ENCODE peak calls at places on chromosome 2, in seven cellular contexts. O, W, X, V, E, G and Y are unnamed samples.
A peak's percentile ranks its signal among the peaks of the same experiment; 100 is the strongest.

GRCh38 chr2:96409543-96410184 is 74.1 kb downstream of the NCAPH start:
- DNase-seq in G (no peak), E (no peak), W (no peak), O (no peak), V (no peak), X (peak; percentile 74), Y (no peak)

GRCh38 chr2:239329284-239329971 is 71.4 kb downstream of the HDAC4 start:
- DNase-seq in G (no peak), O (no peak), W (no peak), E (no peak), V (no peak), X (no peak), Y (no peak)

GRCh38 chr2:100571668-100572067 is 8.9 kb downstream of the PDCL3 start:
- DNase-seq in O (no peak), G (no peak), W (no peak), V (no peak), X (no peak), E (no peak), Y (no peak)

GRCh38 chr2:189236066-189236465 is 56.5 kb upstream of the COL5A2 start:
- DNase-seq in X (no peak), G (no peak), O (no peak), E (no peak), V (no peak), W (peak; percentile 54), Y (no peak)

GRCh38 chr2:29723255-29724001 is 198.0 kb downstream of the ALK start:
- DNase-seq in G (no peak), X (no peak), E (no peak), O (no peak), V (no peak), W (peak; percentile 89), Y (no peak)

GRCh38 chr2:46967990-46968647 is 52.5 kb upstream of the MCFD2 start:
- DNase-seq in O (peak; percentile 82), G (no peak), V (no peak), X (peak; percentile 80), W (peak; percentile 87), E (no peak), Y (peak; percentile 91)

GRCh38 chr2:98833172-98833916 is 102.4 kb upstream of the MGAT4A start:
- DNase-seq in O (no peak), X (no peak), V (no peak), W (peak; percentile 22), E (no peak), G (no peak), Y (peak; percentile 76)

GRCh38 chr2:172168917-172169346 is 66.2 kb upstream of the DLX2 start:
- DNase-seq in O (no peak), V (no peak), X (no peak), G (no peak), W (peak; percentile 73), E (no peak), Y (no peak)

GRCh38 chr2:119377266-119377972 is 10.6 kb downstream of the DBI start:
- DNase-seq in X (no peak), G (no peak), E (no peak), W (no peak), V (no peak), O (no peak), Y (no peak)

GRCh38 chr2:150778828-150779227 is 291.4 kb upstream of the RND3 start:
- DNase-seq in G (no peak), W (no peak), O (no peak), E (no peak), V (no peak), X (no peak), Y (no peak)

GRCh38 chr2:39541011-39541930 is 104.2 kb upstream of the MAP4K3 start:
- DNase-seq in W (no peak), O (no peak), X (no peak), V (no peak), G (peak; percentile 34), E (no peak), Y (no peak)

GRCh38 chr2:68744517-68744916 is 9.9 kb downstream of the ARHGAP25 start:
- DNase-seq in V (no peak), E (no peak), O (no peak), G (no peak), X (no peak), W (peak; percentile 28), Y (no peak)

GRCh38 chr2:169716938-169717690 is 16.5 kb upstream of the KLHL23 start:
- DNase-seq in E (no peak), X (no peak), O (no peak), W (peak; percentile 84), V (no peak), G (no peak), Y (no peak)

GRCh38 chr2:231710751-231711676 is 2.7 kb downstream of the PTMA start:
- DNase-seq in X (no peak), V (no peak), W (no peak), G (peak; percentile 74), E (peak; percentile 26), O (no peak), Y (peak; percentile 82)

GRCh38 chr2:2229898-2230817 is 100.9 kb downstream of the MYT1L start:
- DNase-seq in O (no peak), W (peak; percentile 7), E (no peak), X (peak; percentile 50), G (peak; percentile 4), V (no peak), Y (no peak)

DNA sequence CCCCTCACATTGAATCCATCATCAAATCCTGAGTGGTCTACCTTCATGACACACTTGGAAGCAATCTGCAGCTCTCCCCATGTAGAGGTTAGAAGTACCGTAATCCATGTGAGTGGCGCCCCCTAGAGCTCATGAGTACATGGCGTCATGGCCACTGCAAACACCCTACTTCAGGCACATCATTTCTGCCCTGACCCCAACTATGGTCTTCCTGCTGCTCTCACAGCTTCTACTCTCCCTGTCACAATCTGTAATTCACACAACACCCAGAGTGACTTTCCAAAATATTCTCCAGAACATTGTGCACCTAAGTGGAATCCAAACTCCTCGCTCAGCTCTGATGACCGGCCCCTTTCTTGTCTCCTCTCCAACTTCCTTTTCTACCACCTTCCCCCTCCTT is 141.9 kb downstream of the ANKRD44 start:
- DNase-seq in G (peak; percentile 83), X (peak; percentile 49), O (peak; percentile 52), W (peak; percentile 67), V (peak; percentile 73), E (peak; percentile 48), Y (peak; percentile 63)
- H3K27ac ChIP-seq in G (no peak overlapping the region), X (no peak overlapping the region), O (no peak overlapping the region), W (no peak overlapping the region), V (no peak overlapping the region), E (peak overlapping the region; percentile 7), Y (no peak overlapping the region)

GRCh38 chr2:60806595-60806987 is 50.5 kb downstream of the PAPOLG start:
- DNase-seq in V (no peak), E (no peak), W (no peak), G (no peak), O (no peak), X (no peak), Y (no peak)

GRCh38 chr2:60804473-60804872 is 48.4 kb downstream of the PAPOLG start:
- DNase-seq in W (no peak), E (no peak), O (no peak), G (no peak), X (no peak), V (no peak), Y (no peak)

GRCh38 chr2:60811491-60812370 is 55.7 kb downstream of the PAPOLG start:
- DNase-seq in O (no peak), W (no peak), V (peak; percentile 4), X (no peak), G (no peak), E (no peak), Y (no peak)

GRCh38 chr2:60808330-60808801 is 52.3 kb downstream of the PAPOLG start:
- DNase-seq in O (no peak), E (no peak), W (no peak), G (no peak), V (peak; percentile 28), X (no peak), Y (no peak)

DNA sequence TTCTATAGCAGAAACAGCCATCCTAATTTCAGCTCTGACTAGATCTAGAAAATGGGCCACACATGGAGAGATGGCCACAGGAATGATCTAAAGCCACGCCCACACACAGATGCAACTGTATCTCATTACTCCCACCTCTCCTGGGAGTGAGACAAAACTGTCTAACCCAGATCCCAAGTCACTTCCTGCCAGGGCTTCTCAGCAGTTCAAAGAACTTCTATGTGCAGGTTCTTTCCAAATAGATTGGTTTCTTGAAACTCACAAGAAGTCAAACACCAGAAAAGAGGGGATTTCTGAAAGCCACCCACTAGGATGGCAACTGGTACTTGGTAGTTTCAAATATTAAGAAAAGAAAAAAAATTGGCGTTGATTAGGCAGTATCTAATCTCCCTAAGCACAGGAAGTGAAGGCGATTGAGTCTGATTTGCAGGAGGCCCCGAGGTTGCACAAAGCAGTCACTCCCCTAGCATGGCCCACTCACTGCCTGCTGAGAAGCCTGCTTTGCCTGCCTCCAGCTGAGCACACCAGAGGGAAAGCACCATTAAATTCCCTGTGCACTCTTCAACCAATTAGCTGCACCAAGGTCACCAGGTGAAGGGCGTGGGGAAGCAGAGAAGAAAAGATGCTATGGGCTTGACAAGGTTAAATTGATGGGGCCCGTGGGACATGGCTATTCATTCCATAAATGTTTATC is 51.1 kb downstream of the PAPOLG start:
- DNase-seq in G (peak; percentile 13), V (peak; percentile 39), W (peak; percentile 11), X (no peak), O (no peak), E (peak; percentile 41), Y (no peak)
- H3K27ac ChIP-seq in G (peak overlapping the region; percentile 40), V (peak overlapping the region; percentile 9), W (no peak overlapping the region), X (no peak overlapping the region), O (no peak overlapping the region), E (peak overlapping the region; percentile 51), Y (no peak overlapping the region)

DNA sequence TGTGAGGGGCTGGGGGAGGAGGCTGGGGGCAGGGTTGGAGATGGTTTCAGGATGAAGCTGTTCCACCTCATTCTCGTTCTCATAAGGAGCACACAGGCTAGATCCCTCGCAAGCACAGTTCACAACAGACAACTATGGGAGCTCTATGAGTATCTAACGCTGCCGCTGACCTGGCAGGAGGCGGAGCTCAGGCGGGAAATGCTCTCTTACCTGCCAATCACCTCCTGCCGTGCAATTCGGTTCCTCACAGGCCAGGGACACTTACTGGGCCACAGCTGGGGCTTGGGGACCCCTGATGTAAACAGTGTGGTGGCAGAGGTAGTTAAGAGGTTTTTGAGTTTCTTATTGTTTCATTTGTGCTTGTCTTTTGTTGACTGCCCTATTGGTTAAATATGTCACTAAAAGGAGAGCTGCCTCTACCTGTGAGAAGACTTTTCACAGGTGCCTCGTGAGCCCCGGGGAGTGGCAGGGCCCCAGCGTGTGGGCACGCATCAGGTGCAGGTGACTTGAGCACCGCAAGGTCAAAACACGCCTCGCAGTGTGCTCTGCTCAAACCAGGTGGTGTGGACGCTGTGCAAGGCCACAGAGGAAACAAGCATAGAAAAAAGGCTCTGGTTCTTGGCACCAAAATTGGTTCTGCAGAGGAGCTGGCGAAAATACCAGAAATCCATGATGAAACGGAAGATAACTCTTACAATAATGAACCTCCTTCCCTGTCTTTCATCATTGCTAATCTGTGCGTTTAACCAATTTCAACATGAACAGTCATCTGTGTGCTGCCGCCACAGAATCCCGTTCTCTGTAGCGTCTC is 10.2 kb downstream of the MLPH start:
- DNase-seq in G (no peak), W (no peak), O (no peak), X (no peak), E (no peak), V (no peak), Y (peak; percentile 56)
- H3K27ac ChIP-seq in G (no peak overlapping the region), W (peak overlapping the region; percentile 100), O (no peak overlapping the region), X (no peak overlapping the region), E (no peak overlapping the region), V (no peak overlapping the region), Y (no peak overlapping the region)

DNA sequence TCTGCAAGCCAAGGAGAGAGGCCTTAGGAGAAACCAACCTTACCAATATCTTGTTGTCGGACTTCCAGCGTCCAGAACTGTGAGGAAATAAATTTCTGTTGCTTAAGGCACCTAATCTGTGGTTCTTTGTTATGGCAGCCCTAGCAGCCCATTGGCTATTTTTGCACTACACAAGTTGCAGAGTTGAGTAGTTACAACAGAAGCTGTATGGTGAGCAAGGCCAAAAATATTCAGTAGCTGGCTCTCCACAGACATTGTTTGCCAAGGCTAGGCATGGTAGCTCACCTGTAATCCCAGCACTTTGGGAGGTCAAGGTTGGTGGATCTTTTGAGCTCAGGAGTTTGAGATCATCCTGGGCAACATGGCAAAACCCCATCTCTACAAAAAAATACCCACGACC is 27.1 kb upstream of the SCYGR1 start:
- DNase-seq in G (no peak), O (no peak), E (no peak), W (peak; percentile 73), V (no peak), X (no peak), Y (no peak)
- H3K27ac ChIP-seq in G (no peak overlapping the region), O (no peak overlapping the region), E (no peak overlapping the region), W (peak overlapping the region; percentile 56), V (no peak overlapping the region), X (no peak overlapping the region), Y (no peak overlapping the region)